ENCODE peak calls at places on chromosomes 5 and 9, in nine cellular contexts. A, J, F, I, R, T, O, C and H are unnamed samples.

GRCh38 chr5:90289837-90290236 is 119.7 kb downstream of the CETN3 start:
- DNase-seq in O (no peak), C (no peak), T (no peak), F (no peak), R (no peak), I (no peak), A (no peak), J (no peak), H (no peak)

GRCh38 chr9:4430492-4431261 is 59.6 kb upstream of the SLC1A1 start:
- DNase-seq in O (no peak), C (no peak), I (no peak), A (no peak), F (no peak), R (no peak), T (no peak), J (no peak), H (no peak)

GRCh38 chr9:79572891-79573696 is 1.3 kb downstream of the TLE4 start:
- DNase-seq in R (no peak), T (peak; percentile 23), A (peak; percentile 50), J (no peak), I (peak; percentile 13), O (no peak), F (peak; percentile 64), C (peak; percentile 37), H (no peak)

GRCh38 chr9:111621895-111622480 is 9.1 kb upstream of the DNAJC25 start:
- DNase-seq in C (peak; percentile 53), I (no peak), J (no peak), A (no peak), R (no peak), T (peak; percentile 76), F (no peak), O (no peak), H (no peak)

GRCh38 chr9:88826181-88826580 is 165.1 kb upstream of the S1PR3 start:
- DNase-seq in F (no peak), A (no peak), C (no peak), O (no peak), R (no peak), T (no peak), I (no peak), J (no peak), H (no peak)

GRCh38 chr5:10602031-10602806 is 38.3 kb downstream of the ANKRD33B start:
- DNase-seq in I (no peak), A (no peak), T (no peak), C (no peak), O (no peak), J (no peak), F (no peak), R (no peak), H (no peak)

GRCh38 chr9:125409637-125410521 is 148.3 kb downstream of the GAPVD1 start:
- DNase-seq in R (no peak), J (no peak), I (no peak), C (no peak), A (peak; percentile 51), O (no peak), F (no peak), T (peak; percentile 100), H (no peak)

GRCh38 chr5:3190930-3191329 is 404.7 kb upstream of the IRX1 start:
- DNase-seq in T (no peak), O (no peak), R (no peak), I (no peak), F (no peak), C (no peak), A (no peak), J (no peak), H (no peak)

GRCh38 chr5:17828709-17829108 is 194.4 kb downstream of the TAF11L14 start:
- DNase-seq in F (no peak), T (no peak), A (no peak), O (no peak), C (no peak), J (no peak), R (no peak), I (no peak), H (no peak)

GRCh38 chr9:131912069-131912468 is 167.6 kb downstream of the MED27 start:
- DNase-seq in F (no peak), O (no peak), I (no peak), A (no peak), C (no peak), R (no peak), T (no peak), J (no peak), H (no peak)

GRCh38 chr5:156356238-156356637 is 29.3 kb downstream of the SGCD start:
- DNase-seq in O (no peak), C (no peak), I (no peak), R (no peak), J (no peak), A (no peak), F (no peak), T (no peak), H (no peak)

GRCh38 chr9:101457003-101457402 is 21.4 kb upstream of the ALDOB start:
- DNase-seq in C (no peak), T (peak; percentile 50), R (no peak), A (no peak), O (no peak), I (no peak), F (no peak), J (no peak), H (no peak)

GRCh38 chr5:78534148-78535009 is 114.2 kb downstream of the LHFPL2 start:
- DNase-seq in T (no peak), J (no peak), A (peak; percentile 67), I (no peak), F (no peak), C (no peak), R (no peak), O (no peak), H (no peak)

GRCh38 chr9:88994820-88995180 is 3.5 kb downstream of the S1PR3 start:
- DNase-seq in J (no peak), T (no peak), C (no peak), O (no peak), F (no peak), A (no peak), R (no peak), I (no peak), H (no peak)

GRCh38 chr5:87400305-87400899 is 12.3 kb downstream of the CCNH start:
- DNase-seq in I (no peak), O (no peak), J (no peak), T (no peak), A (no peak), C (no peak), F (no peak), R (no peak), H (no peak)

GRCh38 chr9:137186385-137186784 is 2.0 kb downstream of the ANAPC2 start:
- DNase-seq in A (no peak), J (no peak), C (no peak), O (no peak), I (no peak), T (no peak), F (no peak), R (no peak), H (no peak)

GRCh38 chr9:37775216-37775919 is 9.5 kb downstream of the EXOSC3 start:
- DNase-seq in R (no peak), F (no peak), O (no peak), J (no peak), A (no peak), C (no peak), T (no peak), I (no peak), H (no peak)

GRCh38 chr5:180296778-180297177 is 4.9 kb upstream of the MAPK9 start:
- DNase-seq in I (no peak), T (no peak), C (no peak), O (no peak), R (no peak), J (no peak), F (no peak), A (no peak), H (no peak)

GRCh38 chr5:82356808-82357671 is 78.9 kb upstream of the RPS23 start:
- DNase-seq in O (peak; percentile 39), F (peak; percentile 35), A (peak; percentile 93), J (no peak), I (no peak), T (no peak), R (no peak), C (peak; percentile 84), H (no peak)

GRCh38 chr9:21789541-21790037 is 12.8 kb upstream of the MTAP start:
- DNase-seq in C (peak; percentile 72), R (peak; percentile 47), A (peak; percentile 41), I (no peak), F (peak; percentile 31), O (no peak), T (no peak), J (peak; percentile 25), H (no peak)

GRCh38 chr5:155753943-155754581 is 572.9 kb upstream of the SGCD start:
- DNase-seq in I (no peak), R (no peak), C (no peak), F (no peak), A (no peak), T (no peak), O (no peak), J (no peak), H (no peak)

GRCh38 chr5:143188692-143189091 is 214.8 kb downstream of the NR3C1 start:
- DNase-seq in T (no peak), F (no peak), R (no peak), A (no peak), O (no peak), C (no peak), J (no peak), I (no peak), H (no peak)

GRCh38 chr5:141695627-141696180 is 13.7 kb upstream of the ARAP3 start:
- DNase-seq in R (no peak), J (no peak), O (no peak), C (no peak), T (no peak), I (no peak), F (no peak), A (peak; percentile 73), H (no peak)

GRCh38 chr9:36632892-36633291 is 60.2 kb downstream of the MELK start:
- DNase-seq in F (no peak), R (no peak), T (peak; percentile 50), I (no peak), A (no peak), C (no peak), O (no peak), J (no peak), H (no peak)

GRCh38 chr9:133114451-133114885 is 6.6 kb downstream of the RALGDS start:
- DNase-seq in T (no peak), J (no peak), F (no peak), C (no peak), O (no peak), A (peak; percentile 79), R (no peak), I (no peak), H (no peak)

GRCh38 chr5:113451797-113452196 is 17.0 kb upstream of the TSSK1B start:
- DNase-seq in J (no peak), O (no peak), R (no peak), F (no peak), A (no peak), T (no peak), C (no peak), I (no peak), H (no peak)

GRCh38 chr5:93359296-93359957 is 221.6 kb downstream of the NR2F1-AS1 start:
- DNase-seq in F (no peak), T (no peak), R (peak; percentile 16), J (no peak), A (no peak), C (peak; percentile 16), I (no peak), O (no peak), H (no peak)

GRCh38 chr5:148443998-148444397 is 60.2 kb downstream of the FBXO38 start:
- DNase-seq in I (peak; percentile 5), F (peak; percentile 12), O (no peak), T (peak; percentile 25), R (peak; percentile 35), J (peak; percentile 15), C (peak; percentile 63), A (no peak), H (no peak)

GRCh38 chr9:78035369-78035993 is 3.9 kb upstream of the GNAQ start:
- DNase-seq in O (no peak), I (peak; percentile 13), R (peak; percentile 51), F (peak; percentile 38), T (peak; percentile 51), A (peak; percentile 38), C (peak; percentile 75), J (peak; percentile 30), H (no peak)

GRCh38 chr5:135307143-135307903 is 91.7 kb downstream of the MACROH2A1 start:
- DNase-seq in T (no peak), R (no peak), I (no peak), J (no peak), F (no peak), A (no peak), O (no peak), C (no peak), H (no peak)

GRCh38 chr9:128409998-128410397 is 10.7 kb upstream of the CERCAM start:
- DNase-seq in C (no peak), I (no peak), J (no peak), T (peak; percentile 51), R (no peak), A (no peak), O (no peak), F (no peak), H (no peak)